ENCODE peak calls at places on chromosomes 13 and 19, in seven cellular contexts. S is tibial artery; H is T-helper 17 cell; J is osteocyte; R is activated naive CD4-positive, alpha-beta T cell; Z is Peyer's patch; T is heart right ventricle. Q is an unnamed sample.

GRCh38 chr13:40626566-40626965 is 39.9 kb downstream of the FOXO1 start:
- DNase-seq in T (no peak), S (no peak), R (no peak), J (no peak), H (no peak), Z (no peak), Q (no peak)

GRCh38 chr13:77893066-77893465 is 25.6 kb downstream of the EDNRB start:
- DNase-seq in J (no peak), R (no peak), S (no peak), Z (no peak), H (no peak), T (no peak), Q (no peak)

GRCh38 chr19:29655648-29656335 is 9.5 kb upstream of the PLEKHF1 start:
- DNase-seq in J (no peak), S (peak; percentile 50), Z (no peak), R (no peak), T (no peak), H (no peak), Q (no peak)

GRCh38 chr13:50244913-50245574 is 229.8 kb downstream of the KCNRG start:
- DNase-seq in T (no peak), R (no peak), H (no peak), S (no peak), J (no peak), Z (no peak), Q (no peak)

GRCh38 chr13:70668293-70668692 is 560.0 kb upstream of the KLHL1 start:
- DNase-seq in H (no peak), J (no peak), R (no peak), Z (no peak), T (no peak), S (no peak), Q (no peak)

GRCh38 chr19:8342684-8343482 is at the start of gene KANK3:
- DNase-seq in H (peak; percentile 86), Z (peak; percentile 93), R (peak; percentile 82), T (peak; percentile 98), J (peak; percentile 92), S (peak; percentile 98), Q (peak; percentile 44)

GRCh38 chr13:52001120-52001731 is 10.0 kb downstream of the ATP7B start:
- DNase-seq in T (no peak), J (no peak), S (no peak), Z (no peak), R (no peak), H (no peak), Q (peak; percentile 63)

GRCh38 chr13:95745752-95746151 is 68.8 kb downstream of the DNAJC3 start:
- DNase-seq in H (no peak), T (no peak), Z (no peak), J (no peak), S (no peak), R (no peak), Q (no peak)

GRCh38 chr19:6103217-6103644 is 7.1 kb downstream of the RFX2 start:
- DNase-seq in Z (no peak), S (peak; percentile 96), R (no peak), H (no peak), T (peak; percentile 78), J (no peak), Q (no peak)

GRCh38 chr19:29781582-29782580 is 29.9 kb upstream of the CCNE1 start:
- DNase-seq in R (no peak), Z (no peak), T (no peak), S (no peak), J (no peak), H (no peak), Q (no peak)

GRCh38 chr13:60155978-60156377 is 7.8 kb downstream of the DIAPH3 start:
- DNase-seq in R (no peak), H (no peak), Z (no peak), T (no peak), J (no peak), S (no peak), Q (no peak)

GRCh38 chr19:41701401-41702075 is 6.9 kb upstream of the CEACAM5 start:
- DNase-seq in Z (no peak), T (no peak), J (peak; percentile 59), S (no peak), H (no peak), R (no peak), Q (no peak)

GRCh38 chr13:25738797-25739196 is 313.0 kb downstream of the SHISA2 start:
- DNase-seq in R (no peak), H (no peak), T (no peak), Z (no peak), S (no peak), J (no peak), Q (no peak)

GRCh38 chr13:25778808-25779207 is 273.0 kb downstream of the SHISA2 start:
- DNase-seq in Z (no peak), T (no peak), R (no peak), S (no peak), H (no peak), J (no peak), Q (peak; percentile 80)

GRCh38 chr13:97257800-97258799 is 36.0 kb downstream of the MBNL2 start:
- DNase-seq in H (no peak), Z (no peak), T (peak; percentile 73), S (peak; percentile 85), J (no peak), R (no peak), Q (no peak)

GRCh38 chr13:95704510-95704909 is 27.6 kb downstream of the DNAJC3 start:
- DNase-seq in R (no peak), S (no peak), Z (no peak), H (no peak), T (no peak), J (no peak), Q (peak; percentile 6)

GRCh38 chr19:49677901-49678674 is 1.0 kb downstream of the PRMT1 start:
- DNase-seq in J (peak; percentile 91), H (peak; percentile 71), Z (peak; percentile 75), R (peak; percentile 78), S (peak; percentile 85), T (peak; percentile 78), Q (peak; percentile 87)

GRCh38 chr19:55369651-55370304 is 485 bp downstream of the IL11 start:
- DNase-seq in S (no peak), J (no peak), H (no peak), Z (no peak), T (no peak), R (no peak), Q (peak; percentile 23)

GRCh38 chr13:111575276-111575675 is 254.8 kb downstream of the TEX29 start:
- DNase-seq in Z (no peak), S (no peak), R (no peak), T (no peak), H (no peak), J (no peak), Q (no peak)

GRCh38 chr19:13781547-13781946 is 7.3 kb downstream of the C19orf53 start:
- DNase-seq in R (no peak), Z (no peak), S (peak; percentile 95), J (no peak), H (no peak), T (peak; percentile 86), Q (no peak)

GRCh38 chr19:49592486-49593232 is 1.7 kb downstream of the PRR12 start:
- DNase-seq in S (no peak), H (no peak), T (no peak), R (no peak), Z (no peak), J (no peak), Q (peak; percentile 32)

GRCh38 chr19:46631481-46631880 is 4.5 kb downstream of the GNG8 start:
- DNase-seq in H (no peak), Z (no peak), T (no peak), J (no peak), S (no peak), R (no peak), Q (no peak)

GRCh38 chr13:44648392-44649117 is 72.4 kb upstream of the TSC22D1 start:
- DNase-seq in J (no peak), Z (no peak), S (no peak), T (no peak), R (no peak), H (no peak), Q (no peak)

GRCh38 chr19:48617146-48617937 is 1.6 kb downstream of the RPL18 start:
- DNase-seq in R (no peak), T (no peak), Z (peak; percentile 59), H (no peak), S (peak; percentile 60), J (no peak), Q (no peak)

GRCh38 chr19:55258476-55258827 is 365 bp downstream of the PPP6R1 start:
- DNase-seq in J (no peak), R (peak; percentile 45), S (no peak), Z (no peak), T (no peak), H (no peak), Q (no peak)

GRCh38 chr13:112444416-112445399 is 68.6 kb downstream of the SPACA7 start:
- DNase-seq in R (no peak), H (no peak), T (no peak), S (peak; percentile 59), Z (no peak), J (peak; percentile 83), Q (no peak)

GRCh38 chr13:114106526-114106925 is 25.9 kb downstream of the RASA3 start:
- DNase-seq in Z (no peak), S (peak; percentile 9), H (no peak), T (no peak), R (no peak), J (no peak), Q (no peak)

GRCh38 chr19:42292963-42293362 is 9.0 kb upstream of the PRR19 start:
- DNase-seq in S (no peak), H (no peak), R (no peak), Z (no peak), J (no peak), T (no peak), Q (no peak)

GRCh38 chr13:33349996-33350826 is 64.7 kb upstream of the STARD13 start:
- DNase-seq in T (peak; percentile 61), H (no peak), S (peak; percentile 82), R (no peak), J (peak; percentile 86), Z (peak; percentile 72), Q (no peak)

GRCh38 chr19:19137556-19138109 is 645 bp downstream of the TMEM161A start:
- DNase-seq in S (no peak), J (no peak), R (no peak), Z (no peak), H (no peak), T (no peak), Q (no peak)

GRCh38 chr13:44668707-44669106 is 92.6 kb upstream of the TSC22D1 start:
- DNase-seq in T (no peak), R (no peak), Z (no peak), H (no peak), S (no peak), J (no peak), Q (no peak)

GRCh38 chr19:18589380-18590272 is 1.0 kb downstream of the REX1BD start:
- DNase-seq in Z (peak; percentile 84), R (peak; percentile 61), H (peak; percentile 67), S (peak; percentile 88), J (no peak), T (peak; percentile 63), Q (peak; percentile 93)

GRCh38 chr13:83211301-83211700 is 671.0 kb downstream of the SLITRK1 start:
- DNase-seq in H (no peak), J (no peak), S (no peak), R (no peak), Z (no peak), T (no peak), Q (no peak)

GRCh38 chr13:57925250-57925649 is 293.7 kb downstream of the PCDH17 start:
- DNase-seq in T (no peak), H (no peak), J (no peak), R (no peak), S (no peak), Z (no peak), Q (no peak)

GRCh38 chr13:79989251-79989661 is 351.7 kb downstream of the SPRY2 start:
- DNase-seq in H (no peak), S (no peak), T (no peak), R (no peak), J (no peak), Z (peak; percentile 48), Q (no peak)

GRCh38 chr19:24140099-24140498 is 53.1 kb downstream of the ZNF254 start:
- DNase-seq in T (no peak), R (no peak), S (no peak), H (no peak), J (no peak), Z (no peak), Q (no peak)

GRCh38 chr19:42512130-42512636 is 16.1 kb downstream of the CEACAM1 start:
- DNase-seq in H (no peak), R (no peak), Z (no peak), J (peak; percentile 51), T (no peak), S (no peak), Q (no peak)